ENCODE peak calls at places on chromosomes 6 and 20, in eight cellular contexts. V is CD8-positive, alpha-beta T cell; J is pancreas; B is GM13976; K is tibial nerve; M is HFF-Myc; Q is transverse colon; N is endothelial cell. H is an unnamed sample.

GRCh38 chr6:16684896-16685554 is 76.2 kb downstream of the ATXN1 start:
- DNase-seq in Q (no peak), M (no peak), J (no peak), K (no peak), N (no peak), V (peak), B (peak), H (no peak)

GRCh38 chr6:12769556-12770255 is 53.1 kb downstream of the PHACTR1 start:
- DNase-seq in B (no peak), V (no peak), N (no peak), K (no peak), J (no peak), Q (no peak), M (no peak), H (no peak)

GRCh38 chr6:141552463-141552862 is 580.3 kb upstream of the GJE1 start:
- DNase-seq in Q (no peak), B (no peak), N (no peak), M (peak), J (no peak), V (no peak), K (no peak), H (no peak)

GRCh38 chr20:62141397-62142251 is 1.6 kb downstream of the PSMA7 start:
- DNase-seq in N (no peak), Q (no peak), J (peak), B (no peak), M (no peak), K (no peak), V (no peak), H (no peak)

GRCh38 chr6:45378324-45378926 is 691 bp upstream of the SUPT3H start:
- DNase-seq in M (no peak), B (peak), K (no peak), V (no peak), N (no peak), Q (no peak), J (no peak), H (no peak)

GRCh38 chr6:72560721-72561593 is 60.9 kb upstream of the KCNQ5 start:
- DNase-seq in N (no peak), M (no peak), B (no peak), Q (no peak), K (no peak), J (no peak), V (no peak), H (no peak)

GRCh38 chr6:56515081-56515905 is 127.4 kb downstream of the DST start:
- DNase-seq in V (no peak), Q (no peak), M (no peak), J (peak), K (no peak), N (no peak), B (no peak), H (no peak)

GRCh38 chr6:49003348-49003747 is 459.7 kb downstream of the MMUT start:
- DNase-seq in B (no peak), V (no peak), K (no peak), N (no peak), Q (no peak), J (no peak), M (no peak), H (no peak)

GRCh38 chr20:32966881-32967781 is 37.1 kb downstream of the SUN5 start:
- DNase-seq in K (no peak), V (peak), M (no peak), Q (peak), N (no peak), J (peak), B (peak), H (no peak)

GRCh38 chr20:19251958-19252669 is 39.7 kb downstream of the SLC24A3 start:
- DNase-seq in M (no peak), K (no peak), V (no peak), Q (no peak), N (no peak), B (no peak), J (no peak), H (no peak)

GRCh38 chr20:57579331-57579897 is 18.5 kb downstream of the PCK1 start:
- DNase-seq in B (no peak), J (no peak), V (no peak), K (no peak), N (no peak), Q (no peak), M (no peak), H (no peak)

GRCh38 chr6:3990692-3991491 is 88.0 kb downstream of the FAM217A start:
- DNase-seq in M (peak), V (peak), K (peak), J (peak), Q (peak), B (peak), N (peak), H (peak)

GRCh38 chr6:106547053-106547414 is 82.3 kb downstream of the RTN4IP1 start:
- DNase-seq in N (no peak), K (no peak), J (no peak), M (no peak), V (no peak), B (no peak), Q (no peak), H (no peak)

GRCh38 chr20:52269327-52269726 is 77.7 kb upstream of the ZFP64 start:
- DNase-seq in V (no peak), B (no peak), J (no peak), Q (no peak), K (no peak), N (no peak), M (peak), H (no peak)

GRCh38 chr6:126873791-126874190 is 244.7 kb upstream of the RSPO3 start:
- DNase-seq in V (no peak), K (no peak), B (no peak), Q (no peak), N (no peak), J (no peak), M (no peak), H (no peak)

GRCh38 chr6:156897907-156898531 is 120.8 kb downstream of the ARID1B start:
- DNase-seq in M (no peak), V (no peak), B (no peak), Q (no peak), J (no peak), N (no peak), K (no peak), H (no peak)

GRCh38 chr6:134590449-134590848 is 272.5 kb upstream of the SGK1 start:
- DNase-seq in M (no peak), V (no peak), J (no peak), Q (no peak), N (no peak), K (no peak), B (no peak), H (no peak)

GRCh38 chr6:7587631-7588100 is 2.3 kb upstream of the SNRNP48 start:
- DNase-seq in K (no peak), N (no peak), Q (peak), J (no peak), B (no peak), V (no peak), M (no peak), H (no peak)

GRCh38 chr6:73854998-73855718 is 159.2 kb downstream of the CD109 start:
- DNase-seq in K (no peak), N (peak), B (peak), V (no peak), Q (no peak), J (no peak), M (peak), H (no peak)

GRCh38 chr6:56874328-56874727 is 80.6 kb upstream of the BEND6 start:
- DNase-seq in M (no peak), V (no peak), K (no peak), Q (no peak), N (no peak), B (no peak), J (no peak), H (no peak)

GRCh38 chr6:36983538-36983937 is 2.5 kb downstream of the MTCH1 start:
- DNase-seq in K (no peak), Q (no peak), V (no peak), J (no peak), N (no peak), B (no peak), M (no peak), H (no peak)

GRCh38 chr6:56757585-56757984 is 114.9 kb upstream of the DST start:
- DNase-seq in V (no peak), N (no peak), M (no peak), Q (peak), J (peak), K (no peak), B (no peak), H (no peak)

GRCh38 chr6:436308-437041 is 44.9 kb downstream of the IRF4 start:
- DNase-seq in N (no peak), V (no peak), B (no peak), M (peak), K (no peak), Q (no peak), J (no peak), H (no peak)

GRCh38 chr6:139249387-139249786 is 42.4 kb downstream of the TXLNB start:
- DNase-seq in J (no peak), Q (no peak), N (no peak), M (no peak), K (no peak), B (peak), V (no peak), H (no peak)

GRCh38 chr6:80144753-80145152 is 38.3 kb downstream of the BCKDHB start:
- DNase-seq in J (no peak), N (no peak), M (no peak), V (no peak), B (no peak), K (no peak), Q (no peak), H (no peak)

GRCh38 chr6:169082817-169083540 is 170.7 kb downstream of the THBS2 start:
- DNase-seq in V (no peak), Q (no peak), N (no peak), M (no peak), B (no peak), K (no peak), J (no peak), H (no peak)

GRCh38 chr6:43702522-43703440 is 15.2 kb upstream of the MRPS18A start:
- DNase-seq in V (no peak), J (peak), B (no peak), Q (peak), K (peak), N (peak), M (peak), H (no peak)

GRCh38 chr6:129251669-129252376 is 368.9 kb downstream of the LAMA2 start:
- DNase-seq in V (peak), B (peak), K (no peak), J (peak), Q (peak), M (peak), N (peak), H (no peak)

GRCh38 chr20:8476023-8476422 is 344.0 kb downstream of the PLCB1 start:
- DNase-seq in B (no peak), Q (no peak), V (no peak), K (no peak), M (no peak), J (no peak), N (no peak), H (no peak)

GRCh38 chr20:35238170-35238569 is 11.7 kb downstream of the MMP24 start:
- DNase-seq in Q (no peak), J (no peak), V (no peak), B (no peak), N (no peak), K (no peak), M (no peak), H (no peak)

GRCh38 chr20:35238746-35239145 is 12.3 kb downstream of the MMP24 start:
- DNase-seq in J (no peak), Q (no peak), K (no peak), B (no peak), V (no peak), M (no peak), N (no peak), H (no peak)

GRCh38 chr20:35243317-35243716 is 16.8 kb downstream of the MMP24 start:
- DNase-seq in M (no peak), N (no peak), B (no peak), K (no peak), Q (no peak), J (no peak), V (no peak), H (no peak)

GRCh38 chr20:35240083-35240913 is 13.8 kb downstream of the MMP24 start:
- DNase-seq in N (no peak), Q (no peak), K (no peak), B (no peak), V (no peak), J (no peak), M (no peak), H (no peak)

DNA sequence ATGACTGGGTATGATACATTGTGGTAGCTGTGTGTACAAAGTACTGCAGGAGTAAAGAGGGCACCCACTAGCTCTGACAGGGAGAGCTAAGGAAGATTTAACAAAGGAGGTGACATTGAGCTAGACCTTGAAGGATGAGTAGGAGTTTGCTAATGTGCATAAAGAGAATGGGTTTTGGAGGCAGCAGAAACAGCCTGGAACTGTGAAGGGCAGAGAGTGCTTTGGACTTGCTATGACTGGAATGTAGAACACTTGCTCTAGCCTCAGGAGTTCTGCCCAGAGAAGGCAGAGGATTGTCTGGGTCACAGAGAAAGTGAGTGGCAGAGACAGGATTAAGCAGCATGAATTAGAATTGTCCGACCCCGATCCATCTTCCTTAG is 14.4 kb downstream of the MMP24 start:
- DNase-seq in Q (no peak), N (no peak), B (no peak), M (no peak), K (no peak), J (no peak), V (no peak), H (no peak)
- TF ChIP-seq CTCF in Q (no peak), N (no peak), B (no peak), M (no peak), K (no peak), J (no peak), V (no peak), H (no peak)

GRCh38 chr6:39029156-39030011 is 19.2 kb upstream of the GLP1R start:
- DNase-seq in J (peak), N (peak), K (no peak), V (peak), Q (peak), B (peak), M (no peak), H (no peak)
- TF ChIP-seq CTCF in J (peak), N (peak), K (no peak), V (peak), Q (peak), B (peak), M (peak), H (peak)

DNA sequence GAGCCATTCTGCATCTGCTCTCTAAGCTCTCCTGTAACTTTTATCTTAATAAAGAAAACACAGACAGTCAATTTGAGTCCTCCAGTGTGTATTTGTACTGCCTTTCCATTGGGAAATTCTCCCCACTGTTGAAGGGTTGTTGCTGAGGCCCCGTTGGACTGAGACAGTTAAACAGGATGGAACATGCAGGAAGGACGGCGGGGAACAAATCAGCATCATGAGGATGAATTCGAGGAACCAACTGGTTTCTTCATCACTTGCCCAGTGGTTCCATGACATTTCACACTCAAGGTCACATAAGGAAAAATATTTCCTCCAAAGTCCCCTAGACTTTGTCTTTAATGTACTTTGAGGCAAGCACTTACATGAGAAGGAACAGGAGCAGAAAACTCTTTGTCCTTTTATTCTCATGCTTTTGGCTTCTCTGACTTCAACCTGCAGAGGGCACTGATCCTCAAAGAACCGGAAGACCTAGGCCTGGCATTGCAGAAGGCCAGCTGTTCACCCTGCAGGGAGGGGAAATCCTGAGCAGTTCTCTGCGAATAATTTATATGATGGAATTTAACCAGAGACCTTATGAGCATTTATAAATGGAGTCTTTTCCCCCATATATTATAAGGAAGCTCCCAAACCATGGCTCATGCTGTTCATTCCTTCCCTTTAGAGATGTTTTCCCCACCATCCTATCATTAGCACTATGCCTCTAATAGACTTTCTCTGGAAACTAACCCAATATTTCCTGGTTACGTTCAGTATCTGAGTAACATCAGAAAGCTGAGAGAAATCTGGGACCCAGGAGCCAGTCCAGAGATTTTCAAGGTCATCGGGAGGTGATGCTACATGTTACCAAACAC is 55.2 kb upstream of the ADGRF1 start:
- DNase-seq in K (no peak), V (no peak), N (peak), Q (peak), M (peak), J (peak), B (peak), H (peak)
- TF ChIP-seq CTCF in K (peak), V (no peak), N (peak), Q (peak), M (peak), J (peak), B (peak), H (peak)

GRCh38 chr6:28648035-28648877 is 122.6 kb downstream of the GPX5 start:
- DNase-seq in M (peak), N (peak), K (no peak), J (peak), Q (no peak), V (no peak), B (peak), H (no peak)

GRCh38 chr6:28651161-28651560 is 125.5 kb downstream of the GPX5 start:
- DNase-seq in V (no peak), Q (no peak), B (no peak), M (no peak), K (no peak), N (no peak), J (no peak), H (no peak)

GRCh38 chr6:28646650-28647049 is 121.0 kb downstream of the GPX5 start:
- DNase-seq in K (no peak), Q (no peak), M (no peak), J (no peak), N (no peak), B (no peak), V (no peak), H (no peak)

GRCh38 chr6:28653876-28654275 is 128.2 kb downstream of the GPX5 start:
- DNase-seq in Q (no peak), J (no peak), B (no peak), V (no peak), K (no peak), N (no peak), M (no peak), H (no peak)

DNA sequence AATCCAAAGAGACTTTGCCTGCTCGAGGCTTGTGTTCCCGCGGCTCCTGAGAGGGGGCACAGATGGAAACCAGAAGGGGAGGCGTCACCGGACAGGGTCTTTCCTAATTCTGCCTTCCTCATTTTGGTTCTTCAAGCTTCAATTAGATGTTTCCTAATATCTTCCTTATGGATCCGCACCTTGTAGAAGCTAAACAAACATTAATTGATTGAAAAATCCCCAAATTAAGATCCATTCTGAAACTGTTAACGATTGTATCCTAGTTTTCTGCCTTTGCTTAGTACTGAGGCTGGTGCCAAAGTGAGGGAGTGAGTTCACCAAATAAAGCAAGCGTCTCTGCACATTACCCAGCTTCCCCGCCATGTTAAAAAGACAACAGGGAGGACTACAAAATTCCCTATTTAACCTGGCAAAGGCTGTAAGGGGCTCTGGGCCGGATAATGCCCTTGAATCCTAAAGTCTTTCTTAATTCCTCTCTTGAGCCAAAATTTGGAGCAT is 123.2 kb downstream of the GPX5 start:
- DNase-seq in K (no peak), N (no peak), V (no peak), J (no peak), M (no peak), Q (no peak), B (no peak), H (no peak)
- TF ChIP-seq CTCF in K (no peak), N (no peak), V (no peak), J (no peak), M (no peak), Q (no peak), B (no peak), H (no peak)